ENCODE peak calls at places on chromosomes 11 and 22, in six cellular contexts. H, C, P, N, G and T are unnamed samples.

GRCh38 chr22:27123880-27124279 is 466.5 kb downstream of the MIAT start:
- DNase-seq in H (no peak), C (no peak), P (no peak), N (no peak), G (no peak), T (no peak)

GRCh38 chr11:111957663-111958415 is 20.7 kb downstream of the DIXDC1 start:
- DNase-seq in H (no peak), C (no peak), P (no peak), N (no peak), G (no peak), T (no peak)

GRCh38 chr11:18173225-18173866 is 709 bp downstream of the MRGPRX4 start:
- DNase-seq in H (no peak), C (no peak), P (no peak), N (no peak), G (no peak), T (no peak)

GRCh38 chr22:45442120-45442519 is 28.6 kb downstream of the RIBC2 start:
- DNase-seq in H (no peak), C (no peak), P (no peak), N (no peak), G (no peak), T (no peak)

GRCh38 chr11:121038642-121039409 is 14.9 kb downstream of the TBCEL start:
- DNase-seq in H (no peak), C (no peak), P (no peak), N (no peak), G (no peak), T (no peak)

GRCh38 chr11:134345237-134345550 is 13.4 kb downstream of the GLB1L2 start:
- DNase-seq in H (no peak), C (no peak), P (no peak), N (no peak), G (no peak), T (no peak)

GRCh38 chr11:64226507-64227051 is 505 bp downstream of the NUDT22 start:
- DNase-seq in H (peak; percentile 67), C (no peak), P (no peak), N (peak; percentile 51), G (no peak), T (no peak)

GRCh38 chr22:24436553-24436952 is 9.2 kb downstream of the ADORA2A start:
- DNase-seq in H (no peak), C (no peak), P (no peak), N (no peak), G (no peak), T (no peak)

GRCh38 chr11:117735350-117735977 is 61.6 kb downstream of the DSCAML1 start:
- DNase-seq in H (no peak), C (no peak), P (no peak), N (no peak), G (no peak), T (no peak)

GRCh38 chr11:106051103-106051502 is 26.0 kb downstream of the KBTBD3 start:
- DNase-seq in H (no peak), C (no peak), P (no peak), N (no peak), G (no peak), T (no peak)

GRCh38 chr11:34624069-34624468 is 3.2 kb downstream of the EHF start:
- DNase-seq in H (no peak), C (no peak), P (peak; percentile 78), N (no peak), G (no peak), T (no peak)

GRCh38 chr11:92477686-92478085 is 253.1 kb downstream of the FAT3 start:
- DNase-seq in H (no peak), C (no peak), P (no peak), N (no peak), G (no peak), T (no peak)

DNA sequence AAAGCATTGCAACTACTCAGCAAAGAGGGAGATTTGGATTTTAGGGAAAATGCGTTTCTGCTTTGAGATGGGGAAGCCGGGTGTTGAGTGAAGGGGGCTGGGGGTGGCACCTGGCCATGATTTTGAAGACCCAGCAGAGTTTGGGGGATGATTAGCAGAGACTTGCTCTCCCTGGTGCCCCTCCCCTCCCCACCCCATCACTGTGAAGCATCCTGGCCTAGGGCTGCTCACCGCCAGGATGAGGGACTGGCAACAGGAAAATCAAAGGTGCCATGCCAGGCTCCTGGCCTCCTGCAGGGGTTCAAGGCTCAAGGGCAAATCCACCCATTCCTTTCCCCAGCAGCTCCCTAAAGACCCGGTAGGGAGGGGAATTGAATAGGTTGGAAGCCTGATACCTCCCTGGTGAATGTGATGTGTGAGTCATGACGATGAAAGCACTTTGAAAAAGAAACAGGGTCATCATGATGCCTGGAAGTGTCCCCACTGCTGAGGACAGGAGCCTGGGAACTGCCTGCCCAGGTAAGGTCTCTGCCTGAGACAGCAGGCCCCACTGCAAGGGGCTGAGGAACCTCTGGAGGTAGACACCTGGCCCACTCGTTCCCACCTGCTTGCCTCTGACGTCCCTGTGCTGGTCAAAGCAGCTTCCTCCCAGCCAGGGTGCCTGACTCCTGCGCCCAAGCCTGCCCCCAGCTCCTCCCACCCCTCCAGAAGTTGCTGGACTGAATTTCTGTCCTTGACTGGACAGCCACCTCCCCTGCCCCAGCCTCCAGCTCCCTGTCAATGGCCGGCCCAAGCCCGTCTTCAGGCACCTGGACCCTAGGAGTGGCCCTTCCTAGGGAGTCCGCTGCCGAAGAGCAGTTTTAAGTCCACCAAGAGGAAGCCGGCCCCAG is 1.7 kb downstream of the CHST1 start:
- DNase-seq in H (no peak), C (no peak), P (peak; percentile 44), N (peak; percentile 51), G (no peak), T (no peak)
- H3K4me3 ChIP-seq in H (peak overlapping the region; percentile 68), C (peak overlapping the region; percentile 55), P (peak overlapping the region; percentile 35), N (no peak overlapping the region), G (no peak overlapping the region), T (peak overlapping the region; percentile 61)

GRCh38 chr11:534197-534591 is 1.2 kb downstream of the HRAS start:
- DNase-seq in H (no peak), C (no peak), P (no peak), N (no peak), G (no peak), T (no peak)

GRCh38 chr11:534592-535518 is 521 bp downstream of the HRAS start:
- DNase-seq in H (no peak), C (no peak), P (peak; percentile 89), N (peak; percentile 66), G (peak; percentile 25), T (no peak)

GRCh38 chr11:532512-533048 is 2.8 kb downstream of the HRAS start:
- DNase-seq in H (no peak), C (no peak), P (no peak), N (no peak), G (no peak), T (no peak)

GRCh38 chr11:533049-533585 is 2.3 kb downstream of the HRAS start:
- DNase-seq in H (no peak), C (no peak), P (no peak), N (no peak), G (no peak), T (no peak)

GRCh38 chr11:533586-534196 is 1.7 kb downstream of the HRAS start:
- DNase-seq in H (no peak), C (no peak), P (no peak), N (no peak), G (no peak), T (no peak)
- H3K4me3 ChIP-seq in H (peak overlapping the region; percentile 83), C (peak overlapping the region; percentile 64), P (peak overlapping the region; percentile 87), N (peak overlapping the region; percentile 99), G (peak overlapping the region; percentile 72), T (peak overlapping the region; percentile 91)

GRCh38 chr11:85811624-85812023 is 683 bp upstream of the SYTL2 start:
- DNase-seq in H (no peak), C (no peak), P (no peak), N (no peak), G (no peak), T (no peak)
- H3K4me3 ChIP-seq in H (peak overlapping the region; percentile 72), C (peak overlapping the region; percentile 41), P (no peak overlapping the region), N (peak overlapping the region; percentile 71), G (peak overlapping the region; percentile 74), T (peak overlapping the region; percentile 57)

DNA sequence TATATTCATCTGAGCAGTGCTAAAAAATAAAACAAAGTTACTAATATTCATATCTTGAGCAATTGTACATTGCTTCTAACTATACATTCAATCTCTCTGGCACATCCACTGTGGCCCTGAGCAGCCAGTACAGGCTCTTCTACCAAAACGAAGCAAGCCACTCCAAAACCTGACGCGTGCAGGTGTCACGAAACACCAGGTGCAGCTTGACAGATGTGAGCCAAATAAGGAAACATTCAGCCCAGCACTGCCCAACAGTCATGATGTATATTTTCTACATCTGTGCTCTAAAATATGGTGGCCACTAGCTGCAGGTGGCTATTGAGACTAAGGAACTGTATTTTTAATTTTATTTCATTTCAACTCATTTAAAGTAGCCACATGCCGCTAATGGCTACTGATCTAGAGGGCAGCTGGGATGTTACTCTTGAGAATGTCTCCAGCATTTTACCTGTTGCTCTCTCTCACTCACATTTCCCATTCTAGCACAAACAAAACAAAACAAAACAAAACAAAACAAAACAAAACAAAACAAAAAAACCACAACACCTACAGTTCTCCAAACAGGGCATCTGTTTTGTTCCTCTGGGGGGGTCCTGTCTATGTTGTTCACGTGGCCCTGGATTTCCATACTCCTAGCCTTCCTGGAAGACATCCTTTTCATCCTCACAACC is 77.7 kb downstream of the LARGE1 start:
- DNase-seq in H (no peak), C (no peak), P (no peak), N (no peak), G (no peak), T (no peak)
- H3K4me3 ChIP-seq in H (no peak overlapping the region), C (no peak overlapping the region), P (no peak overlapping the region), N (no peak overlapping the region), G (no peak overlapping the region), T (no peak overlapping the region)

GRCh38 chr11:73663604-73664495 is 17.5 kb downstream of the PLEKHB1 start:
- DNase-seq in H (no peak), C (no peak), P (no peak), N (no peak), G (no peak), T (no peak)

GRCh38 chr11:73662445-73663157 is 16.2 kb downstream of the PLEKHB1 start:
- DNase-seq in H (no peak), C (no peak), P (no peak), N (peak; percentile 37), G (no peak), T (no peak)

GRCh38 chr11:73659961-73660360 is 13.6 kb downstream of the PLEKHB1 start:
- DNase-seq in H (no peak), C (no peak), P (peak; percentile 24), N (no peak), G (no peak), T (no peak)

GRCh38 chr11:73661035-73661628 is 14.8 kb downstream of the PLEKHB1 start:
- DNase-seq in H (peak; percentile 94), C (peak; percentile 28), P (peak; percentile 67), N (peak; percentile 92), G (peak; percentile 77), T (peak; percentile 28)

DNA sequence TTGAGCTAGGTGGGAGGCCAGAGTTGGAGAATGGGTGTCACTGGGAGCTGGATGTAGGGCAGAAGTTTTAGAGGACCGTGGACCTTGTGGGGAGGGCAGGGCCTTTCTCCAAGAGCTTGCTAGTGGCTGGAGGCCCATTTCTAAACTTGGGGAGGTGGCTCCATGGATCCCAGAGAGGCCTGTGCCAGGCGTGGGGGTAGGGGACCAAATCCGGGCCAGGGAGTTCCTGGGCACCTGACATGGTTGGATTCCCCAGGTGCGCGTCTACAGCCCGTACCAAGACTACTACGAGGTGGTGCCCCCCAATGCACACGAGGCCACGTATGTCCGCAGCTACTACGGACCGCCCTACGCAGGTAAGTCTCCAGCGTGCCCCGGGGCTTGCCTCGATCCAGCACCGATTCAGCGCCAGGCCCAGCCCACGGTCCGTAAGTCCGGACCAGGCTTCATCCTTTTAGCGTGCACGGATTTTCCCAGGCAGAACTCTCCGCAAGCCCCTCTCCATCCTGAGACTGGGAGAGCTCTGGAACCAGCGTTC is 14.2 kb downstream of the PLEKHB1 start:
- DNase-seq in H (no peak), C (no peak), P (no peak), N (no peak), G (no peak), T (no peak)
- H3K4me3 ChIP-seq in H (peak overlapping the region; percentile 48), C (peak overlapping the region; percentile 28), P (no peak overlapping the region), N (peak overlapping the region; percentile 67), G (peak overlapping the region; percentile 60), T (peak overlapping the region; percentile 45)

GRCh38 chr11:68913188-68913587 is 9.5 kb downstream of the IGHMBP2 start:
- DNase-seq in H (no peak), C (no peak), P (no peak), N (no peak), G (no peak), T (no peak)
- H3K4me3 ChIP-seq in H (no peak overlapping the region), C (no peak overlapping the region), P (no peak overlapping the region), N (no peak overlapping the region), G (no peak overlapping the region), T (no peak overlapping the region)